ENCODE peak calls at places on chromosomes 11 and 22, in nine cellular contexts. One of them, this sample, is unnamed.
A peak's percentile ranks its signal among the peaks of the same experiment; 100 is the strongest.

GRCh38 chr22:50726643-50727340 is 11.2 kb upstream of the ACR start:
- DNase-seq in GM23248: no peak
- DNase-seq in neuronal stem cell: no peak
- DNase-seq in mesendoderm: peak; percentile 33
- DNase-seq in neural progenitor cell: no peak
- DNase-seq in IMR-90: no peak
- DNase-seq in fibroblast of lung: no peak
- DNase-seq in H9: no peak
- DNase-seq in adipocyte: no peak
- DNase-seq in this sample: no peak

GRCh38 chr11:120659076-120659475 is 147.5 kb downstream of the GRIK4 start:
- DNase-seq in GM23248: no peak
- DNase-seq in neuronal stem cell: no peak
- DNase-seq in mesendoderm: no peak
- DNase-seq in neural progenitor cell: no peak
- DNase-seq in IMR-90: no peak
- DNase-seq in fibroblast of lung: no peak
- DNase-seq in H9: no peak
- DNase-seq in adipocyte: no peak
- DNase-seq in this sample: no peak

GRCh38 chr22:41314821-41315220 is 13.5 kb downstream of the ZC3H7B start:
- DNase-seq in GM23248: no peak
- DNase-seq in neuronal stem cell: no peak
- DNase-seq in mesendoderm: no peak
- DNase-seq in neural progenitor cell: no peak
- DNase-seq in IMR-90: no peak
- DNase-seq in fibroblast of lung: no peak
- DNase-seq in H9: no peak
- DNase-seq in adipocyte: no peak
- DNase-seq in this sample: no peak

GRCh38 chr11:118621071-118621815 is 13.8 kb downstream of the PHLDB1 start:
- DNase-seq in GM23248: peak; percentile 91
- DNase-seq in neuronal stem cell: no peak
- DNase-seq in mesendoderm: peak; percentile 94
- DNase-seq in neural progenitor cell: peak; percentile 89
- DNase-seq in IMR-90: peak; percentile 86
- DNase-seq in fibroblast of lung: peak; percentile 81
- DNase-seq in H9: peak; percentile 97
- DNase-seq in adipocyte: peak; percentile 93
- DNase-seq in this sample: peak; percentile 92

GRCh38 chr11:33347490-33348125 is 90.4 kb downstream of the HIPK3 start:
- DNase-seq in GM23248: no peak
- DNase-seq in neuronal stem cell: no peak
- DNase-seq in mesendoderm: no peak
- DNase-seq in neural progenitor cell: no peak
- DNase-seq in IMR-90: no peak
- DNase-seq in fibroblast of lung: no peak
- DNase-seq in H9: no peak
- DNase-seq in adipocyte: no peak
- DNase-seq in this sample: no peak

GRCh38 chr11:67379061-67380058 is 6.0 kb upstream of the CLCF1 start:
- DNase-seq in GM23248: peak; percentile 94
- DNase-seq in neuronal stem cell: no peak
- DNase-seq in mesendoderm: no peak
- DNase-seq in neural progenitor cell: no peak
- DNase-seq in IMR-90: no peak
- DNase-seq in fibroblast of lung: peak; percentile 47
- DNase-seq in H9: no peak
- DNase-seq in adipocyte: peak; percentile 80
- DNase-seq in this sample: peak; percentile 71

GRCh38 chr11:71240865-71241691 is 11.3 kb downstream of the SHANK2 start:
- DNase-seq in GM23248: peak; percentile 84
- DNase-seq in neuronal stem cell: no peak
- DNase-seq in mesendoderm: peak; percentile 84
- DNase-seq in neural progenitor cell: peak; percentile 69
- DNase-seq in IMR-90: peak; percentile 94
- DNase-seq in fibroblast of lung: peak; percentile 90
- DNase-seq in H9: no peak
- DNase-seq in adipocyte: peak; percentile 88
- DNase-seq in this sample: peak; percentile 88

GRCh38 chr11:134332189-134332631 is 422 bp downstream of the GLB1L2 start:
- DNase-seq in GM23248: no peak
- DNase-seq in neuronal stem cell: peak; percentile 35
- DNase-seq in mesendoderm: peak; percentile 33
- DNase-seq in neural progenitor cell: peak; percentile 75
- DNase-seq in IMR-90: no peak
- DNase-seq in fibroblast of lung: no peak
- DNase-seq in H9: peak; percentile 56
- DNase-seq in adipocyte: no peak
- DNase-seq in this sample: no peak

GRCh38 chr11:119650251-119650650 is 78.7 kb downstream of the NECTIN1 start:
- DNase-seq in GM23248: no peak
- DNase-seq in neuronal stem cell: no peak
- DNase-seq in mesendoderm: peak; percentile 79
- DNase-seq in neural progenitor cell: no peak
- DNase-seq in IMR-90: no peak
- DNase-seq in fibroblast of lung: no peak
- DNase-seq in H9: peak; percentile 52
- DNase-seq in adipocyte: no peak
- DNase-seq in this sample: no peak

GRCh38 chr11:17273668-17274321 is 2.7 kb upstream of the NUCB2 start:
- DNase-seq in GM23248: peak; percentile 14
- DNase-seq in neuronal stem cell: no peak
- DNase-seq in mesendoderm: peak; percentile 87
- DNase-seq in neural progenitor cell: no peak
- DNase-seq in IMR-90: no peak
- DNase-seq in fibroblast of lung: no peak
- DNase-seq in H9: peak; percentile 67
- DNase-seq in adipocyte: no peak
- DNase-seq in this sample: no peak

GRCh38 chr11:130601141-130601540 is 152.7 kb downstream of the ADAMTS15 start:
- DNase-seq in GM23248: peak; percentile 64
- DNase-seq in neuronal stem cell: no peak
- DNase-seq in mesendoderm: peak; percentile 96
- DNase-seq in neural progenitor cell: peak; percentile 29
- DNase-seq in IMR-90: peak; percentile 90
- DNase-seq in fibroblast of lung: peak; percentile 93
- DNase-seq in H9: peak; percentile 53
- DNase-seq in adipocyte: peak; percentile 59
- DNase-seq in this sample: no peak

GRCh38 chr11:126485021-126485781 is 129.7 kb downstream of the ST3GAL4 start:
- DNase-seq in GM23248: peak; percentile 78
- DNase-seq in neuronal stem cell: no peak
- DNase-seq in mesendoderm: no peak
- DNase-seq in neural progenitor cell: no peak
- DNase-seq in IMR-90: peak; percentile 81
- DNase-seq in fibroblast of lung: peak; percentile 33
- DNase-seq in H9: no peak
- DNase-seq in adipocyte: peak; percentile 50
- DNase-seq in this sample: peak; percentile 14

DNA sequence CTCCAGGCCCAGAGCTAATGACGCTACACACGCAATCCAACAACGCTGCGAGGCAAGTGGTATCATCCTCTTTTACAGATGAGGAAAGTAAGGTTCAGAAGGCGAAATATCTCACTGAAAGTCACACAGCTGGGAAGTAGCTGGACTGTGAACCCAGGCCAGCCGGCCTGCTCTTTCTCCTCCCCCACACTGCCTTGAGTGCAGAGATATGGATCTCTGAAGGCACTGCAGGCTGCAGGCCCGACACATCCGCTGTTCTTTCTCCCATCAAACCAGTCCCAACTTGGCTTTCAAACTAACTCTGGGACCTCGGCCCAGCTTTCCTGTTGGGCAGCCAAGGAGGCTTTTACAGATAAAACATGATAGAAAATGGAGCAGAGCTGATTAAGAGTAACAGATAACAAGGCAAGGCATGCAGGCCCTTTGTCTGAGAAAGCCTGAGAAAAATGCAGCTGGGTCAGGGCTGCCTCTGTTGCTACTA is 64.0 kb upstream of the PTPRJ start:
- DNase-seq in GM23248: no peak
- DNase-seq in neuronal stem cell: no peak
- DNase-seq in mesendoderm: peak; percentile 93
- DNase-seq in neural progenitor cell: peak; percentile 24
- DNase-seq in IMR-90: no peak
- DNase-seq in fibroblast of lung: no peak
- DNase-seq in H9: no peak
- DNase-seq in adipocyte: no peak
- DNase-seq in this sample: no peak
- H3K9ac ChIP-seq in GM23248: no peak overlapping the region
- H3K9ac ChIP-seq in neuronal stem cell: peak overlapping the region; percentile 22
- H3K9ac ChIP-seq in mesendoderm: peak overlapping the region; percentile 26
- H3K9ac ChIP-seq in neural progenitor cell: no peak overlapping the region
- H3K9ac ChIP-seq in IMR-90: no peak overlapping the region
- H3K9ac ChIP-seq in fibroblast of lung: no peak overlapping the region
- H3K9ac ChIP-seq in H9: no peak overlapping the region
- H3K9ac ChIP-seq in adipocyte: peak overlapping the region; percentile 33
- H3K9ac ChIP-seq in this sample: no peak overlapping the region

DNA sequence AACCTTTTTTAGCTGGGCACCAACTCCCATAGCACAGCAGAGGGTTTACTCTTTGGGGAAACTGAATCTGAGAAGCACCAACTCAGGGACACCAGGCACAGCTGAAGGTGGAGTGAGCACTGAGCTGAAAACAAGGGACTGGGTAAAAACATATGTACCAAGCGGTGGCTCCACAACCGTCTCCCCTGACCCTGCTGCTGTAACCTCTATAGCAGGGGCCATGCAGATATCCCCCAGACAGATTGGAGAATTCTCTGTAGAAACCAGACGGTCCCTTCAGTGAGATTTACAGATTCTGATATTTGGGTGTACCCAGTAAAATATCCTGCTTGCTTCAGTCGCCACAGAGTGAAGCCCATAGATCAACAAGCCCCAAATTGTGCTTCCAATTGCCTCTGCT is 4.3 kb upstream of the SNX32 start:
- DNase-seq in GM23248: no peak
- DNase-seq in neuronal stem cell: no peak
- DNase-seq in mesendoderm: no peak
- DNase-seq in neural progenitor cell: no peak
- DNase-seq in IMR-90: no peak
- DNase-seq in fibroblast of lung: no peak
- DNase-seq in H9: no peak
- DNase-seq in adipocyte: no peak
- DNase-seq in this sample: no peak
- H3K9ac ChIP-seq in GM23248: no peak overlapping the region
- H3K9ac ChIP-seq in neuronal stem cell: no peak overlapping the region
- H3K9ac ChIP-seq in mesendoderm: no peak overlapping the region
- H3K9ac ChIP-seq in neural progenitor cell: no peak overlapping the region
- H3K9ac ChIP-seq in IMR-90: no peak overlapping the region
- H3K9ac ChIP-seq in fibroblast of lung: no peak overlapping the region
- H3K9ac ChIP-seq in H9: no peak overlapping the region
- H3K9ac ChIP-seq in adipocyte: no peak overlapping the region
- H3K9ac ChIP-seq in this sample: no peak overlapping the region

GRCh38 chr11:540583-541432 is 3.5 kb downstream of the LRRC56 start:
- DNase-seq in GM23248: no peak
- DNase-seq in neuronal stem cell: no peak
- DNase-seq in mesendoderm: no peak
- DNase-seq in neural progenitor cell: peak; percentile 1
- DNase-seq in IMR-90: no peak
- DNase-seq in fibroblast of lung: no peak
- DNase-seq in H9: no peak
- DNase-seq in adipocyte: no peak
- DNase-seq in this sample: no peak

GRCh38 chr11:539971-540481 is 2.7 kb downstream of the LRRC56 start:
- DNase-seq in GM23248: no peak
- DNase-seq in neuronal stem cell: no peak
- DNase-seq in mesendoderm: no peak
- DNase-seq in neural progenitor cell: no peak
- DNase-seq in IMR-90: no peak
- DNase-seq in fibroblast of lung: no peak
- DNase-seq in H9: no peak
- DNase-seq in adipocyte: no peak
- DNase-seq in this sample: no peak

GRCh38 chr11:536841-537621 is at the start of gene LRRC56:
- DNase-seq in GM23248: peak; percentile 86
- DNase-seq in neuronal stem cell: peak; percentile 77
- DNase-seq in mesendoderm: peak; percentile 92
- DNase-seq in neural progenitor cell: peak; percentile 92
- DNase-seq in IMR-90: peak; percentile 77
- DNase-seq in fibroblast of lung: peak; percentile 83
- DNase-seq in H9: peak; percentile 89
- DNase-seq in adipocyte: peak; percentile 80
- DNase-seq in this sample: peak; percentile 58

GRCh38 chr11:537622-538430 is 499 bp downstream of the LRRC56 start:
- DNase-seq in GM23248: no peak
- DNase-seq in neuronal stem cell: no peak
- DNase-seq in mesendoderm: no peak
- DNase-seq in neural progenitor cell: no peak
- DNase-seq in IMR-90: no peak
- DNase-seq in fibroblast of lung: no peak
- DNase-seq in H9: no peak
- DNase-seq in adipocyte: no peak
- DNase-seq in this sample: no peak

DNA sequence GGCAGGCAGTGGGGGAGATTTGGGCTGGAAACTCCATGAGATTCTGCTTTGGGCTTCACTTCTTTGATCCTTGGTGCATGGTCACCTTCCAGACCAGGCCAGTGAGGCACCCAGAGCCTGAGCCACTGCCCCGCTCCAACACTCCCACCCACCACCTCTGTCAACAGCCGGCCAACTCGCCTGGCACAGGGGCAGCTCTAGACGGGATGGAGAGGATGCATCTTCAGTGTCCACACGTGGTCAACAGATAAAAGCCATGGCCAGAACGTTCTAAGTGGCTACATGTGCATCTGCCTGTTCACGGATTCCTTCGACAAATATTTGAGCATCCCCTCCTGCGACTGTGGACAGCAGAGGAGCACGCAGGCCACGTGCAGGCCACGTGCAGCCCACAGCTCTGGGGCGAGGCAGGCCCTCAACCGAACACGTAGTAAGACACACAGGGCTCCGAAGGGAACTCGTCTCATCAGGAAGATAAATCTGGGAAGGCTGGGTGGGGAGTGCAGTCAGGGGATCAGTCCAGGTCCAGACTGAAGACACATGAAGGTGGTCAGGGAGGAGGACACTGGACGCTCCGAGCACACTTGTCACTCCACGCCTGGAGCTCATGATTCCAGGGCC is 1.2 kb downstream of the LRRC56 start:
- DNase-seq in GM23248: no peak
- DNase-seq in neuronal stem cell: no peak
- DNase-seq in mesendoderm: no peak
- DNase-seq in neural progenitor cell: no peak
- DNase-seq in IMR-90: no peak
- DNase-seq in fibroblast of lung: no peak
- DNase-seq in H9: no peak
- DNase-seq in adipocyte: no peak
- DNase-seq in this sample: no peak
- H3K9ac ChIP-seq in GM23248: no peak overlapping the region
- H3K9ac ChIP-seq in neuronal stem cell: peak overlapping the region; percentile 24
- H3K9ac ChIP-seq in mesendoderm: no peak overlapping the region
- H3K9ac ChIP-seq in neural progenitor cell: no peak overlapping the region
- H3K9ac ChIP-seq in IMR-90: no peak overlapping the region
- H3K9ac ChIP-seq in fibroblast of lung: no peak overlapping the region
- H3K9ac ChIP-seq in H9: no peak overlapping the region
- H3K9ac ChIP-seq in adipocyte: no peak overlapping the region
- H3K9ac ChIP-seq in this sample: no peak overlapping the region

GRCh38 chr11:1272531-1272930 is 36.9 kb downstream of the TOLLIP start:
- DNase-seq in GM23248: no peak
- DNase-seq in neuronal stem cell: no peak
- DNase-seq in mesendoderm: no peak
- DNase-seq in neural progenitor cell: no peak
- DNase-seq in IMR-90: no peak
- DNase-seq in fibroblast of lung: no peak
- DNase-seq in H9: no peak
- DNase-seq in adipocyte: no peak
- DNase-seq in this sample: no peak
- H3K9ac ChIP-seq in GM23248: no peak overlapping the region
- H3K9ac ChIP-seq in neuronal stem cell: no peak overlapping the region
- H3K9ac ChIP-seq in mesendoderm: no peak overlapping the region
- H3K9ac ChIP-seq in neural progenitor cell: no peak overlapping the region
- H3K9ac ChIP-seq in IMR-90: no peak overlapping the region
- H3K9ac ChIP-seq in fibroblast of lung: no peak overlapping the region
- H3K9ac ChIP-seq in H9: no peak overlapping the region
- H3K9ac ChIP-seq in adipocyte: no peak overlapping the region
- H3K9ac ChIP-seq in this sample: no peak overlapping the region

GRCh38 chr22:33300165-33300564 is 242.0 kb upstream of the SYN3 start:
- DNase-seq in GM23248: no peak
- DNase-seq in neuronal stem cell: no peak
- DNase-seq in mesendoderm: no peak
- DNase-seq in neural progenitor cell: no peak
- DNase-seq in IMR-90: no peak
- DNase-seq in fibroblast of lung: no peak
- DNase-seq in H9: no peak
- DNase-seq in adipocyte: no peak
- DNase-seq in this sample: no peak
- H3K9ac ChIP-seq in GM23248: no peak overlapping the region
- H3K9ac ChIP-seq in neuronal stem cell: no peak overlapping the region
- H3K9ac ChIP-seq in mesendoderm: no peak overlapping the region
- H3K9ac ChIP-seq in neural progenitor cell: no peak overlapping the region
- H3K9ac ChIP-seq in IMR-90: no peak overlapping the region
- H3K9ac ChIP-seq in fibroblast of lung: no peak overlapping the region
- H3K9ac ChIP-seq in H9: no peak overlapping the region
- H3K9ac ChIP-seq in adipocyte: no peak overlapping the region
- H3K9ac ChIP-seq in this sample: no peak overlapping the region